ENCODE peak calls at places on chromosomes 6 and 20, in eight cellular contexts. U is right cardiac atrium; X is NCI-H1092 treated with DMSO at 0.1 percent for 48 hours; P is stimulated activated CD4-positive, alpha-beta T cell treated with anti-CD3 and anti-CD28 coated beads, Interleukin-15, amount 100 ng/mL, for 24 hours; N is NCI-H1436 treated with DMSO at 0.1 percent for 48 hours; G is ELF-1; Y is nephron progenitor cell; B is activated T-cell treated with anti-CD3 and anti-CD28 coated beads for 1 hour. E is an unnamed sample.

GRCh38 chr6:14117158-14118090 is at the start of gene CD83:
- DNase-seq in N (no peak), X (peak; percentile 16), P (peak; percentile 85), B (peak; percentile 78), U (peak; percentile 77), Y (peak; percentile 70), G (peak; percentile 64), E (peak; percentile 80)

GRCh38 chr6:110158479-110158878 is 21.0 kb downstream of the WASF1 start:
- DNase-seq in U (no peak), G (no peak), X (no peak), B (no peak), N (no peak), Y (no peak), P (no peak), E (no peak)

GRCh38 chr6:41640436-41640835 is 2.2 kb downstream of the MDFI start:
- DNase-seq in Y (no peak), X (no peak), P (no peak), B (no peak), U (peak; percentile 50), G (no peak), N (no peak), E (no peak)

GRCh38 chr20:63351380-63351700 is 9.8 kb downstream of the CHRNA4 start:
- DNase-seq in B (no peak), N (no peak), G (no peak), X (no peak), Y (no peak), P (no peak), U (no peak), E (no peak)

GRCh38 chr6:154187203-154187602 is 148.2 kb downstream of the OPRM1 start:
- DNase-seq in B (no peak), N (no peak), Y (no peak), P (no peak), U (no peak), X (peak; percentile 91), G (no peak), E (no peak)

GRCh38 chr20:1907586-1907985 is 12.4 kb downstream of the SIRPA start:
- DNase-seq in X (no peak), B (no peak), N (no peak), G (no peak), Y (no peak), U (no peak), P (no peak), E (no peak)

GRCh38 chr20:53767206-53767924 is 173.7 kb upstream of the ZNF217 start:
- DNase-seq in P (no peak), U (no peak), X (no peak), Y (no peak), N (no peak), B (no peak), G (no peak), E (no peak)

GRCh38 chr20:10177326-10177725 is 41.3 kb upstream of the SNAP25 start:
- DNase-seq in N (no peak), U (no peak), P (no peak), B (no peak), X (no peak), Y (no peak), G (no peak), E (no peak)

GRCh38 chr6:148183776-148184175 is 158.9 kb upstream of the SASH1 start:
- DNase-seq in P (no peak), X (no peak), G (no peak), B (no peak), N (no peak), Y (no peak), U (no peak), E (no peak)

GRCh38 chr6:28634758-28635546 is 109.3 kb downstream of the GPX5 start:
- DNase-seq in P (no peak), Y (peak; percentile 59), G (peak; percentile 82), B (no peak), X (peak; percentile 40), U (peak; percentile 44), N (no peak), E (no peak)

GRCh38 chr6:53961679-53962370 is 149.4 kb upstream of the MLIP start:
- DNase-seq in U (no peak), G (peak; percentile 85), X (no peak), N (no peak), B (no peak), P (no peak), Y (peak; percentile 17), E (no peak)

GRCh38 chr6:21270501-21271290 is 322.9 kb upstream of the SOX4 start:
- DNase-seq in N (no peak), G (no peak), Y (no peak), P (no peak), U (no peak), X (no peak), B (no peak), E (no peak)

GRCh38 chr20:10708342-10709185 is 34.8 kb upstream of the JAG1 start:
- DNase-seq in U (no peak), B (no peak), G (no peak), P (no peak), Y (no peak), N (no peak), X (no peak), E (peak; percentile 64)

GRCh38 chr20:11917663-11918062 is at the start of gene BTBD3:
- DNase-seq in N (peak; percentile 26), G (no peak), B (no peak), X (peak; percentile 87), U (peak; percentile 57), P (no peak), Y (no peak), E (no peak)

GRCh38 chr6:150652848-150653613 is 53.3 kb downstream of the PLEKHG1 start:
- DNase-seq in G (no peak), B (no peak), P (no peak), X (no peak), N (no peak), U (no peak), Y (no peak), E (no peak)

GRCh38 chr6:28858963-28859362 is 64.8 kb downstream of the TRIM27 start:
- DNase-seq in N (no peak), G (no peak), B (no peak), Y (no peak), P (no peak), X (no peak), U (no peak), E (no peak)

GRCh38 chr6:148445620-148446019 is 103.0 kb downstream of the SASH1 start:
- DNase-seq in U (no peak), B (no peak), G (peak; percentile 13), Y (no peak), N (no peak), P (no peak), X (no peak), E (no peak)

GRCh38 chr6:69362209-69362608 is 434.6 kb downstream of the LMBRD1 start:
- DNase-seq in N (no peak), Y (no peak), U (no peak), G (no peak), X (no peak), P (no peak), B (no peak), E (no peak)

GRCh38 chr20:2708073-2708415 is 15.5 kb downstream of the EBF4 start:
- DNase-seq in X (peak; percentile 78), B (no peak), U (no peak), G (no peak), P (no peak), N (peak; percentile 48), Y (no peak), E (no peak)

GRCh38 chr6:4941782-4942672 is 61.8 kb downstream of the RPP40 start:
- DNase-seq in G (peak; percentile 65), Y (no peak), U (no peak), P (peak; percentile 60), B (no peak), N (no peak), X (no peak), E (peak; percentile 74)

GRCh38 chr6:82268301-82268846 is 20.8 kb upstream of the IBTK start:
- DNase-seq in X (no peak), N (no peak), Y (no peak), U (no peak), P (no peak), B (no peak), G (no peak), E (no peak)

GRCh38 chr20:53683506-53683905 is 89.9 kb upstream of the ZNF217 start:
- DNase-seq in B (no peak), X (no peak), N (no peak), P (no peak), Y (no peak), G (no peak), U (no peak), E (no peak)

GRCh38 chr20:23686046-23686750 is 2.6 kb downstream of the CST4 start:
- DNase-seq in X (no peak), Y (no peak), N (no peak), G (no peak), B (no peak), P (no peak), U (no peak), E (no peak)

GRCh38 chr6:80641591-80641990 is 535.1 kb downstream of the BCKDHB start:
- DNase-seq in X (no peak), G (no peak), P (no peak), N (no peak), U (no peak), B (no peak), Y (no peak), E (no peak)

GRCh38 chr6:70312165-70312564 is 9.3 kb upstream of the COL9A1 start:
- DNase-seq in G (peak; percentile 4), X (no peak), B (no peak), N (no peak), U (no peak), P (peak; percentile 12), Y (no peak), E (peak; percentile 84)

E was measured in LoVo.